ENCODE peak calls at places on chromosomes 3 and 15, in four cellular contexts. R is NB4, Q is naive B cell, K is HCEC 1CT. W is an unnamed sample.

GRCh38 chr15:48285329-48286214 is 45.7 kb upstream of the DUT start:
- DNase-seq in R (peak), Q (peak), K (peak), W (peak)

GRCh38 chr3:152688313-152688712 is 146.6 kb upstream of the P2RY1 start:
- DNase-seq in R (no peak), Q (no peak), K (no peak), W (no peak)

GRCh38 chr3:157135671-157136396 is 24.1 kb downstream of the CCNL1 start:
- DNase-seq in R (no peak), Q (no peak), K (peak), W (peak)

GRCh38 chr3:9402410-9403228 is 5.2 kb downstream of the SETD5 start:
- DNase-seq in R (peak), Q (no peak), K (no peak), W (no peak)

GRCh38 chr3:70150599-70150998 is 151.1 kb downstream of the SAMMSON start:
- DNase-seq in R (no peak), Q (no peak), K (no peak), W (no peak)

GRCh38 chr3:104952587-104952986 is 414.1 kb upstream of the ALCAM start:
- DNase-seq in R (no peak), Q (no peak), K (peak), W (peak)

GRCh38 chr15:43376017-43376705 is 5.3 kb downstream of the TUBGCP4 start:
- DNase-seq in R (peak), Q (peak), K (peak), W (peak)

GRCh38 chr15:70437089-70437488 is 326.3 kb downstream of the UACA start:
- DNase-seq in R (no peak), Q (no peak), K (no peak), W (no peak)

GRCh38 chr3:184889312-184889904 is 77.4 kb downstream of the VPS8 start:
- DNase-seq in R (no peak), Q (no peak), K (no peak), W (no peak)

GRCh38 chr3:108013141-108014055 is 77.4 kb downstream of the CD47 start:
- DNase-seq in R (no peak), Q (no peak), K (no peak), W (no peak)

GRCh38 chr15:92056875-92057274 is 203.4 kb downstream of the SLCO3A1 start:
- DNase-seq in R (no peak), Q (no peak), K (no peak), W (no peak)

GRCh38 chr3:136787226-136787793 is 31.6 kb upstream of the SLC35G2 start:
- DNase-seq in R (peak), Q (no peak), K (peak), W (peak)

GRCh38 chr15:91104111-91104510 is 4.1 kb downstream of the SV2B start:
- DNase-seq in R (no peak), Q (no peak), K (no peak), W (no peak)

GRCh38 chr3:46861293-46861995 is 1.8 kb downstream of the MYL3 start:
- DNase-seq in R (no peak), Q (no peak), K (no peak), W (no peak)

GRCh38 chr15:51780636-51781035 is 29.2 kb downstream of the TMOD2 start:
- DNase-seq in R (peak), Q (no peak), K (no peak), W (no peak)

GRCh38 chr3:184175981-184176376 is 1.3 kb downstream of the AP2M1 start:
- DNase-seq in R (no peak), Q (no peak), K (no peak), W (no peak)

GRCh38 chr3:15042936-15043335 is 22.2 kb downstream of the MRPS25 start:
- DNase-seq in R (no peak), Q (no peak), K (no peak), W (no peak)

GRCh38 chr3:126569390-126569975 is 10.8 kb upstream of the C3orf22 start:
- DNase-seq in R (no peak), Q (no peak), K (no peak), W (no peak)

GRCh38 chr3:22353126-22353525 is 602.1 kb upstream of the ZNF385D start:
- DNase-seq in R (no peak), Q (no peak), K (no peak), W (no peak)

GRCh38 chr3:71247948-71248315 is 335.6 kb downstream of the FOXP1 start:
- DNase-seq in R (no peak), Q (no peak), K (no peak), W (no peak)

GRCh38 chr3:50267280-50267913 is 1.6 kb upstream of the SEMA3B start:
- DNase-seq in R (no peak), Q (no peak), K (no peak), W (peak)

GRCh38 chr3:194935061-194935460 is 249.4 kb downstream of the FAM43A start:
- DNase-seq in R (peak), Q (no peak), K (no peak), W (no peak)

GRCh38 chr3:155321418-155321817 is 27.9 kb upstream of the STRIT1 start:
- DNase-seq in R (no peak), Q (no peak), K (no peak), W (no peak)

GRCh38 chr3:147394168-147394941 is 12.0 kb downstream of the ZIC4 start:
- DNase-seq in R (no peak), Q (no peak), K (no peak), W (no peak)

GRCh38 chr15:59751552-59752413 is 62.7 kb upstream of the BNIP2 start:
- DNase-seq in R (peak), Q (no peak), K (peak), W (no peak)

GRCh38 chr3:152556731-152557254 is 278.1 kb upstream of the P2RY1 start:
- DNase-seq in R (peak), Q (no peak), K (peak), W (peak)

GRCh38 chr15:32029862-32030781 is at the start of gene CHRNA7:
- DNase-seq in R (peak), Q (no peak), K (no peak), W (peak)

GRCh38 chr3:23676093-23676492 is 129.7 kb upstream of the UBE2E1 start:
- DNase-seq in R (no peak), Q (no peak), K (peak), W (peak)

GRCh38 chr15:62783303-62783957 is 259.1 kb upstream of the TPM1 start:
- DNase-seq in R (no peak), Q (no peak), K (peak), W (peak)

GRCh38 chr3:72579581-72580245 is 268.5 kb downstream of the SHQ1 start:
- DNase-seq in R (no peak), Q (no peak), K (no peak), W (no peak)

GRCh38 chr3:177220136-177220974 is 23.1 kb upstream of the TBL1XR1 start:
- DNase-seq in R (no peak), Q (no peak), K (no peak), W (no peak)

GRCh38 chr3:72446406-72447058 is 401.7 kb downstream of the SHQ1 start:
- DNase-seq in R (no peak), Q (no peak), K (peak), W (no peak)

GRCh38 chr3:35616346-35616745 is 23.0 kb upstream of the ARPP21 start:
- DNase-seq in R (no peak), Q (no peak), K (no peak), W (no peak)

GRCh38 chr3:69425249-69425648 is 39.4 kb upstream of the FRMD4B start:
- DNase-seq in R (peak), Q (peak), K (no peak), W (peak)

GRCh38 chr15:67977690-67978089 is 76.4 kb upstream of the PIAS1 start:
- DNase-seq in R (no peak), Q (no peak), K (no peak), W (no peak)

GRCh38 chr15:99123706-99124451 is 19.0 kb downstream of the SYNM start:
- DNase-seq in R (peak), Q (no peak), K (peak), W (peak)